ENCODE peak calls at places on chromosome 1, in ten cellular contexts. M is GM23338, I is heart left ventricle, D is colonic mucosa, V is vagina, U is body of pancreas, P is sigmoid colon, Q is lower lobe of right lung, F is MM.1S, J is HCT116. S is an unnamed sample. For H3K4me1, the result is how much of the 10 kb centered on the place peaks cover.

GRCh38 chr1:8545078-8545477 is 227.2 kb downstream of the SLC45A1 start:
- DNase-seq in M (no peak), I (no peak), D (no peak), V (no peak), U (no peak), P (no peak), Q (no peak), F (no peak), J (no peak), S (peak)

GRCh38 chr1:151501474-151501873 is 9.7 kb upstream of the CGN start:
- DNase-seq in M (peak), I (no peak), D (no peak), V (no peak), U (peak), P (no peak), Q (no peak), F (no peak), J (no peak), S (no peak)

GRCh38 chr1:115671176-115672062 is 29.6 kb downstream of the VANGL1 start:
- DNase-seq in M (no peak), I (no peak), D (peak), V (no peak), U (no peak), P (no peak), Q (no peak), F (no peak), J (peak), S (peak)

GRCh38 chr1:66521736-66522365 is 12.1 kb upstream of the SGIP1 start:
- DNase-seq in M (no peak), I (no peak), D (no peak), V (no peak), U (no peak), P (no peak), Q (no peak), F (no peak), J (peak), S (peak)

GRCh38 chr1:154344977-154345837 is 19.9 kb downstream of the ATP8B2 start:
- DNase-seq in M (peak), I (no peak), D (peak), V (no peak), U (peak), P (no peak), Q (peak), F (peak), J (no peak), S (no peak)

GRCh38 chr1:230222678-230223077 is 155.6 kb downstream of the GALNT2 start:
- DNase-seq in M (no peak), I (no peak), D (no peak), V (no peak), U (no peak), P (no peak), Q (no peak), F (no peak), J (no peak), S (no peak)

GRCh38 chr1:173560300-173560699 is 42.6 kb downstream of the SLC9C2 start:
- DNase-seq in M (no peak), I (no peak), D (no peak), V (no peak), U (no peak), P (no peak), Q (no peak), F (no peak), J (no peak), S (no peak)

GRCh38 chr1:219529116-219529515 is 83.8 kb downstream of the ZC3H11B start:
- DNase-seq in M (peak), I (no peak), D (no peak), V (no peak), U (no peak), P (no peak), Q (no peak), F (no peak), J (no peak), S (no peak)

GRCh38 chr1:39655578-39656268 is 16.2 kb downstream of the NT5C1A start:
- DNase-seq in M (no peak), I (no peak), D (no peak), V (no peak), U (no peak), P (no peak), Q (no peak), F (no peak), J (no peak), S (no peak)

GRCh38 chr1:4425892-4426291 is 228.5 kb upstream of the AJAP1 start:
- DNase-seq in M (no peak), I (no peak), D (no peak), V (no peak), U (peak), P (no peak), Q (no peak), F (peak), J (no peak), S (no peak)

GRCh38 chr1:224851210-224851849 is 78.1 kb upstream of the DNAH14 start:
- DNase-seq in M (peak), I (peak), D (peak), V (no peak), U (peak), P (no peak), Q (peak), F (peak), J (peak), S (no peak)

GRCh38 chr1:247298701-247299100 is 33.0 kb downstream of the ZNF496 start:
- DNase-seq in M (no peak), I (no peak), D (no peak), V (no peak), U (no peak), P (no peak), Q (no peak), F (no peak), J (no peak), S (no peak)

GRCh38 chr1:21139601-21140000 is 37.1 kb downstream of the EIF4G3 start:
- DNase-seq in M (no peak), I (peak), D (no peak), V (no peak), U (peak), P (no peak), Q (no peak), F (peak), J (no peak), S (no peak)

GRCh38 chr1:76086597-76086996 is 12.1 kb downstream of the ST6GALNAC3 start:
- DNase-seq in M (no peak), I (no peak), D (no peak), V (no peak), U (no peak), P (no peak), Q (no peak), F (no peak), J (no peak), S (peak)

GRCh38 chr1:151790940-151791651 is 796 bp upstream of the TDRKH start:
- DNase-seq in M (peak), I (no peak), D (peak), V (no peak), U (peak), P (no peak), Q (peak), F (no peak), J (no peak), S (no peak)

GRCh38 chr1:94237291-94238226 is at the start of gene ARHGAP29:
- DNase-seq in M (peak), I (peak), D (peak), V (no peak), U (peak), P (peak), Q (peak), F (peak), J (peak), S (no peak)

GRCh38 chr1:94236630-94237290 is 624 bp downstream of the ARHGAP29 start:
- DNase-seq in M (peak), I (no peak), D (peak), V (no peak), U (peak), P (peak), Q (no peak), F (peak), J (no peak), S (no peak)

GRCh38 chr1:94234615-94235014 is 2.8 kb downstream of the ARHGAP29 start:
- DNase-seq in M (no peak), I (no peak), D (no peak), V (no peak), U (no peak), P (no peak), Q (no peak), F (no peak), J (no peak), S (no peak)

GRCh38 chr1:94235189-94236020 is 2.0 kb downstream of the ARHGAP29 start:
- DNase-seq in M (no peak), I (no peak), D (no peak), V (no peak), U (no peak), P (no peak), Q (no peak), F (no peak), J (no peak), S (no peak)

GRCh38 chr1:94236021-94236491 is 1.3 kb downstream of the ARHGAP29 start:
- DNase-seq in M (peak), I (no peak), D (no peak), V (no peak), U (no peak), P (no peak), Q (no peak), F (no peak), J (no peak), S (no peak)
- TF ChIP-seq CTCF in M (no peak), I (no peak), D (no peak), V (no peak), U (no peak), P (no peak), Q (no peak), F (no peak), J (no peak), S (no peak)

DNA sequence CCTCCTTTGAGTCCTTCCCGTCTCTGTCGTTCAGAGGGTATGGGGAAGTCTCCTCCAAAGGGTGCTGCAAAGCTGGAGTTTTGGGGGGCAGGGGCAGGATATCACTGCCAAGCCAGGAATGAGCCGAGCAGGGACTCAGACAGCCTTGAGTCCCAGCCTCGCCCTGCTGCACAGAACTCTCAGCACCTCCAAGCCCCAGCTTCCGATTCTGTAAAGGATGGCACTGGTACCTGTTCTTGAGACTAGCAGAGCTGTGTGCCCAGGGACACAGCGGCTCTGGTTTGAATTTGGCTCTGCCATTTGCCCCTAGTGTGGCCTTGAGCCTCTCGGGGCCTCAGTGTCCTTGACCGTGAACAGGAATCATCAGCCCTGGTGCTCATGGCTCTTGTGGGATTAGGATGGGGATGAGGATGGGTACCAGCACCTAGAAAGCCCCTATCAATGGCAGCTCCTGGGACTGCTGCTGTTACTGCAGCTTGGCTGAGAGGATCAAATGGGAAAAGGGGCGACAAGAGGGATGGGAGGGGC is 1.5 kb upstream of the FBLIM1 start:
- DNase-seq in M (no peak), I (no peak), D (no peak), V (no peak), U (no peak), P (no peak), Q (no peak), F (no peak), J (no peak), S (no peak)
- H3K27ac ChIP-seq in M (peak), I (peak), D (peak), V (peak), U (peak), P (peak), Q (no peak), F (no peak), J (no peak), S (no peak)

GRCh38 chr1:156111355-156111962 is 3.1 kb upstream of the LMNA start:
- DNase-seq in M (no peak), I (no peak), D (no peak), V (no peak), U (no peak), P (no peak), Q (no peak), F (no peak), J (no peak), S (no peak)
- H3K4me1 ChIP-seq in M (under half), I (under half), D (under half), V (under half), U (under half), P (under half), Q (under half), F (under half), J (half or more), S (under half)

DNA sequence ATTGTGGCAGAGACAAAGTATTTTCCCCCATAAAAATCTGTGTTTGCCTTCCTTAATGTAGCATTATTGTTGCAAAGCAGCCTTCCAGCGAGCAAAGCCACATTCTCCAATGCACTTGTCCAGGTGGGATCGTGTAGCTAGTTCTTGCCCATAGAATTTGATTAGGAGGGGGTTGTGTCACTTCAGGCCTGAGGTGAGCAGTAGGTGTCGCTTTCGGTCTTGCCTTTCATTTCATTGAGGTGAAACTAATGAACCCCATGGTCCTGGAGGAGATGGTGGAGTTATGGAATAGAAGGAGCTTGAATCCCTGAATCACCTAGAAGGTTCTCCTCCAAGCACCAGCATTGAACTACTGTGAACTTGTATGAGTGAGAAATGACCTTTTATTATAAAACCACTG is 318.9 kb upstream of the PBX1 start:
- DNase-seq in M (peak), I (no peak), D (no peak), V (no peak), U (peak), P (no peak), Q (no peak), F (no peak), J (no peak), S (no peak)
- TF ChIP-seq CTCF in M (peak), I (peak), D (no peak), V (no peak), U (no peak), P (no peak), Q (peak), F (peak), J (no peak), S (peak)

GRCh38 chr1:206506803-206507394 is 432 bp upstream of the RASSF5 start:
- DNase-seq in M (peak), I (no peak), D (no peak), V (no peak), U (peak), P (no peak), Q (no peak), F (no peak), J (no peak), S (no peak)
- H3K27ac ChIP-seq in M (no peak), I (no peak), D (no peak), V (peak), U (peak), P (peak), Q (peak), F (no peak), J (no peak), S (no peak)

GRCh38 chr1:207875532-207875931 is 35.4 kb downstream of the CD34 start:
- DNase-seq in M (no peak), I (no peak), D (no peak), V (no peak), U (no peak), P (no peak), Q (no peak), F (no peak), J (no peak), S (no peak)
- H3K4me1 ChIP-seq in M (under half), I (under half), D (under half), V (under half), U (under half), P (under half), Q (under half), F (under half), J (under half), S (under half)

GRCh38 chr1:61453111-61453961 is 271.6 kb downstream of the TM2D1 start:
- DNase-seq in M (peak), I (peak), D (peak), V (no peak), U (peak), P (peak), Q (peak), F (peak), J (peak), S (peak)
- TF ChIP-seq CTCF in M (peak), I (peak), D (peak), V (peak), U (peak), P (peak), Q (peak), F (peak), J (peak), S (peak)

GRCh38 chr1:32861904-32862698 is 8.6 kb downstream of the FNDC5 start:
- DNase-seq in M (no peak), I (no peak), D (no peak), V (no peak), U (no peak), P (no peak), Q (no peak), F (no peak), J (no peak), S (no peak)

GRCh38 chr1:32855861-32856617 is 14.7 kb downstream of the FNDC5 start:
- DNase-seq in M (no peak), I (no peak), D (no peak), V (no peak), U (no peak), P (no peak), Q (no peak), F (no peak), J (no peak), S (no peak)

GRCh38 chr1:32858791-32859190 is 11.9 kb downstream of the FNDC5 start:
- DNase-seq in M (no peak), I (no peak), D (no peak), V (no peak), U (no peak), P (no peak), Q (no peak), F (no peak), J (no peak), S (no peak)

GRCh38 chr1:32863516-32864245 is 7.0 kb downstream of the FNDC5 start:
- DNase-seq in M (no peak), I (no peak), D (no peak), V (no peak), U (no peak), P (no peak), Q (no peak), F (no peak), J (no peak), S (no peak)

DNA sequence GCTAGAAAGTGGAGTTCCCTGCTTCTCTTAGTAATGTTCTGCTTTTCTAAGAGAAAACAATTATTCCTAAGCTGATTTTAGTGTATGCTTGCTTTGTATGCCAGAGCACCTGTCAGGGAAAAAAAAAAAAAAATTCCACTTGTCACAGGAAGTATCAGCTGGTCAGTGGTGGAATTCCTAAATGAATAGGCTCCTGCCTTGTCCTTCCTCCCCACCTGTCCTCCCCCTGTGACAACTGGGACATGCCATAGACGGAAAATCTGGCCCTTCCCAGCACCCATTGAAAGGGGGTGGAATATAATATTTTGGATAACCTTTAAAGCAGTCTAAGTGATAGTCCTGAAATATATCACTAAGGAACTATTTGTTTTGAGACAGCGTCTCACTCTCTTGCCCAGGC is 10.8 kb downstream of the FNDC5 start:
- DNase-seq in M (no peak), I (no peak), D (no peak), V (no peak), U (no peak), P (no peak), Q (no peak), F (no peak), J (no peak), S (no peak)
- H3K27ac ChIP-seq in M (no peak), I (no peak), D (no peak), V (no peak), U (no peak), P (no peak), Q (no peak), F (no peak), J (no peak), S (no peak)

S was measured in foreskin keratinocyte.